ENCODE peak calls at places on chromosomes 7 and 10, in nine cellular contexts. One of them, this sample, is unnamed.

GRCh38 chr7:28142650-28143049 is 37.9 kb downstream of the JAZF1 start:
- DNase-seq in CD8-positive, alpha-beta T cell: no peak
- DNase-seq in stimulated activated CD4-positive, alpha-beta T cell treated with anti-CD3 and anti-CD28 coated beads, Interleukin-2, amount 100 ng/mL, for 24 hours: no peak
- DNase-seq in NCI-H1092: no peak
- DNase-seq in LoVo: no peak
- DNase-seq in NCI-H1694: no peak
- DNase-seq in activated naive CD4-positive, alpha-beta T cell treated with Interleukin-2 at 50 U/mL for 16 hours: no peak
- DNase-seq in NCI-H1105: no peak
- DNase-seq in epithelial cell of esophagus: no peak
- DNase-seq in this sample: peak

GRCh38 chr10:44393051-44393630 is 8.2 kb upstream of the CXCL12 start:
- DNase-seq in CD8-positive, alpha-beta T cell: no peak
- DNase-seq in stimulated activated CD4-positive, alpha-beta T cell treated with anti-CD3 and anti-CD28 coated beads, Interleukin-2, amount 100 ng/mL, for 24 hours: no peak
- DNase-seq in NCI-H1092: no peak
- DNase-seq in LoVo: peak
- DNase-seq in NCI-H1694: no peak
- DNase-seq in activated naive CD4-positive, alpha-beta T cell treated with Interleukin-2 at 50 U/mL for 16 hours: no peak
- DNase-seq in NCI-H1105: no peak
- DNase-seq in epithelial cell of esophagus: no peak
- DNase-seq in this sample: no peak

GRCh38 chr7:7535688-7536087 is at the start of gene COL28A1:
- DNase-seq in CD8-positive, alpha-beta T cell: no peak
- DNase-seq in stimulated activated CD4-positive, alpha-beta T cell treated with anti-CD3 and anti-CD28 coated beads, Interleukin-2, amount 100 ng/mL, for 24 hours: no peak
- DNase-seq in NCI-H1092: no peak
- DNase-seq in LoVo: no peak
- DNase-seq in NCI-H1694: no peak
- DNase-seq in activated naive CD4-positive, alpha-beta T cell treated with Interleukin-2 at 50 U/mL for 16 hours: no peak
- DNase-seq in NCI-H1105: no peak
- DNase-seq in epithelial cell of esophagus: no peak
- DNase-seq in this sample: no peak

GRCh38 chr10:109166935-109167334 is 756.4 kb downstream of the XPNPEP1 start:
- DNase-seq in CD8-positive, alpha-beta T cell: no peak
- DNase-seq in stimulated activated CD4-positive, alpha-beta T cell treated with anti-CD3 and anti-CD28 coated beads, Interleukin-2, amount 100 ng/mL, for 24 hours: no peak
- DNase-seq in NCI-H1092: no peak
- DNase-seq in LoVo: no peak
- DNase-seq in NCI-H1694: no peak
- DNase-seq in activated naive CD4-positive, alpha-beta T cell treated with Interleukin-2 at 50 U/mL for 16 hours: no peak
- DNase-seq in NCI-H1105: no peak
- DNase-seq in epithelial cell of esophagus: no peak
- DNase-seq in this sample: no peak

GRCh38 chr7:27108390-27109127 is 6.1 kb upstream of the HOXA2 start:
- DNase-seq in CD8-positive, alpha-beta T cell: peak
- DNase-seq in stimulated activated CD4-positive, alpha-beta T cell treated with anti-CD3 and anti-CD28 coated beads, Interleukin-2, amount 100 ng/mL, for 24 hours: no peak
- DNase-seq in NCI-H1092: no peak
- DNase-seq in LoVo: no peak
- DNase-seq in NCI-H1694: no peak
- DNase-seq in activated naive CD4-positive, alpha-beta T cell treated with Interleukin-2 at 50 U/mL for 16 hours: no peak
- DNase-seq in NCI-H1105: no peak
- DNase-seq in epithelial cell of esophagus: no peak
- DNase-seq in this sample: no peak

GRCh38 chr7:157963526-157963925 is 624.1 kb downstream of the PTPRN2 start:
- DNase-seq in CD8-positive, alpha-beta T cell: no peak
- DNase-seq in stimulated activated CD4-positive, alpha-beta T cell treated with anti-CD3 and anti-CD28 coated beads, Interleukin-2, amount 100 ng/mL, for 24 hours: no peak
- DNase-seq in NCI-H1092: no peak
- DNase-seq in LoVo: no peak
- DNase-seq in NCI-H1694: no peak
- DNase-seq in activated naive CD4-positive, alpha-beta T cell treated with Interleukin-2 at 50 U/mL for 16 hours: no peak
- DNase-seq in NCI-H1105: no peak
- DNase-seq in epithelial cell of esophagus: no peak
- DNase-seq in this sample: no peak

GRCh38 chr10:12608761-12609160 is 259.4 kb downstream of the CAMK1D start:
- DNase-seq in CD8-positive, alpha-beta T cell: no peak
- DNase-seq in stimulated activated CD4-positive, alpha-beta T cell treated with anti-CD3 and anti-CD28 coated beads, Interleukin-2, amount 100 ng/mL, for 24 hours: no peak
- DNase-seq in NCI-H1092: peak
- DNase-seq in LoVo: no peak
- DNase-seq in NCI-H1694: no peak
- DNase-seq in activated naive CD4-positive, alpha-beta T cell treated with Interleukin-2 at 50 U/mL for 16 hours: no peak
- DNase-seq in NCI-H1105: no peak
- DNase-seq in epithelial cell of esophagus: no peak
- DNase-seq in this sample: no peak

GRCh38 chr7:95209778-95210177 is 114.6 kb downstream of the PON1 start:
- DNase-seq in CD8-positive, alpha-beta T cell: no peak
- DNase-seq in stimulated activated CD4-positive, alpha-beta T cell treated with anti-CD3 and anti-CD28 coated beads, Interleukin-2, amount 100 ng/mL, for 24 hours: no peak
- DNase-seq in NCI-H1092: no peak
- DNase-seq in LoVo: no peak
- DNase-seq in NCI-H1694: no peak
- DNase-seq in activated naive CD4-positive, alpha-beta T cell treated with Interleukin-2 at 50 U/mL for 16 hours: no peak
- DNase-seq in NCI-H1105: no peak
- DNase-seq in epithelial cell of esophagus: no peak
- DNase-seq in this sample: no peak

GRCh38 chr10:126663328-126663727 is 7.2 kb downstream of the C10orf90 start:
- DNase-seq in CD8-positive, alpha-beta T cell: no peak
- DNase-seq in stimulated activated CD4-positive, alpha-beta T cell treated with anti-CD3 and anti-CD28 coated beads, Interleukin-2, amount 100 ng/mL, for 24 hours: peak
- DNase-seq in NCI-H1092: peak
- DNase-seq in LoVo: no peak
- DNase-seq in NCI-H1694: no peak
- DNase-seq in activated naive CD4-positive, alpha-beta T cell treated with Interleukin-2 at 50 U/mL for 16 hours: peak
- DNase-seq in NCI-H1105: no peak
- DNase-seq in epithelial cell of esophagus: no peak
- DNase-seq in this sample: peak

GRCh38 chr10:121418126-121418777 is 180.0 kb downstream of the FGFR2 start:
- DNase-seq in CD8-positive, alpha-beta T cell: no peak
- DNase-seq in stimulated activated CD4-positive, alpha-beta T cell treated with anti-CD3 and anti-CD28 coated beads, Interleukin-2, amount 100 ng/mL, for 24 hours: no peak
- DNase-seq in NCI-H1092: no peak
- DNase-seq in LoVo: peak
- DNase-seq in NCI-H1694: no peak
- DNase-seq in activated naive CD4-positive, alpha-beta T cell treated with Interleukin-2 at 50 U/mL for 16 hours: no peak
- DNase-seq in NCI-H1105: no peak
- DNase-seq in epithelial cell of esophagus: peak
- DNase-seq in this sample: no peak

GRCh38 chr10:804787-805634 is 115.5 kb upstream of the DIP2C start:
- DNase-seq in CD8-positive, alpha-beta T cell: no peak
- DNase-seq in stimulated activated CD4-positive, alpha-beta T cell treated with anti-CD3 and anti-CD28 coated beads, Interleukin-2, amount 100 ng/mL, for 24 hours: no peak
- DNase-seq in NCI-H1092: no peak
- DNase-seq in LoVo: no peak
- DNase-seq in NCI-H1694: no peak
- DNase-seq in activated naive CD4-positive, alpha-beta T cell treated with Interleukin-2 at 50 U/mL for 16 hours: no peak
- DNase-seq in NCI-H1105: no peak
- DNase-seq in epithelial cell of esophagus: no peak
- DNase-seq in this sample: no peak

GRCh38 chr10:34124522-34125035 is 690.5 kb downstream of the PARD3 start:
- DNase-seq in CD8-positive, alpha-beta T cell: no peak
- DNase-seq in stimulated activated CD4-positive, alpha-beta T cell treated with anti-CD3 and anti-CD28 coated beads, Interleukin-2, amount 100 ng/mL, for 24 hours: no peak
- DNase-seq in NCI-H1092: no peak
- DNase-seq in LoVo: peak
- DNase-seq in NCI-H1694: no peak
- DNase-seq in activated naive CD4-positive, alpha-beta T cell treated with Interleukin-2 at 50 U/mL for 16 hours: no peak
- DNase-seq in NCI-H1105: no peak
- DNase-seq in epithelial cell of esophagus: peak
- DNase-seq in this sample: no peak

GRCh38 chr10:132869621-132870020 is 72.7 kb downstream of the CFAP46 start:
- DNase-seq in CD8-positive, alpha-beta T cell: no peak
- DNase-seq in stimulated activated CD4-positive, alpha-beta T cell treated with anti-CD3 and anti-CD28 coated beads, Interleukin-2, amount 100 ng/mL, for 24 hours: no peak
- DNase-seq in NCI-H1092: no peak
- DNase-seq in LoVo: no peak
- DNase-seq in NCI-H1694: no peak
- DNase-seq in activated naive CD4-positive, alpha-beta T cell treated with Interleukin-2 at 50 U/mL for 16 hours: no peak
- DNase-seq in NCI-H1105: no peak
- DNase-seq in epithelial cell of esophagus: no peak
- DNase-seq in this sample: no peak

GRCh38 chr7:78734626-78735025 is 718.8 kb downstream of the MAGI2 start:
- DNase-seq in CD8-positive, alpha-beta T cell: no peak
- DNase-seq in stimulated activated CD4-positive, alpha-beta T cell treated with anti-CD3 and anti-CD28 coated beads, Interleukin-2, amount 100 ng/mL, for 24 hours: no peak
- DNase-seq in NCI-H1092: no peak
- DNase-seq in LoVo: no peak
- DNase-seq in NCI-H1694: no peak
- DNase-seq in activated naive CD4-positive, alpha-beta T cell treated with Interleukin-2 at 50 U/mL for 16 hours: no peak
- DNase-seq in NCI-H1105: no peak
- DNase-seq in epithelial cell of esophagus: peak
- DNase-seq in this sample: no peak

GRCh38 chr7:1136841-1137516 is 23.0 kb downstream of the ZFAND2A start:
- DNase-seq in CD8-positive, alpha-beta T cell: no peak
- DNase-seq in stimulated activated CD4-positive, alpha-beta T cell treated with anti-CD3 and anti-CD28 coated beads, Interleukin-2, amount 100 ng/mL, for 24 hours: no peak
- DNase-seq in NCI-H1092: no peak
- DNase-seq in LoVo: peak
- DNase-seq in NCI-H1694: no peak
- DNase-seq in activated naive CD4-positive, alpha-beta T cell treated with Interleukin-2 at 50 U/mL for 16 hours: no peak
- DNase-seq in NCI-H1105: no peak
- DNase-seq in epithelial cell of esophagus: no peak
- DNase-seq in this sample: no peak

GRCh38 chr10:103929396-103929921 is 11.5 kb upstream of the STN1 start:
- DNase-seq in CD8-positive, alpha-beta T cell: no peak
- DNase-seq in stimulated activated CD4-positive, alpha-beta T cell treated with anti-CD3 and anti-CD28 coated beads, Interleukin-2, amount 100 ng/mL, for 24 hours: no peak
- DNase-seq in NCI-H1092: no peak
- DNase-seq in LoVo: no peak
- DNase-seq in NCI-H1694: no peak
- DNase-seq in activated naive CD4-positive, alpha-beta T cell treated with Interleukin-2 at 50 U/mL for 16 hours: no peak
- DNase-seq in NCI-H1105: no peak
- DNase-seq in epithelial cell of esophagus: no peak
- DNase-seq in this sample: no peak

GRCh38 chr7:5689118-5689517 is 92.3 kb downstream of the RNF216 start:
- DNase-seq in CD8-positive, alpha-beta T cell: no peak
- DNase-seq in stimulated activated CD4-positive, alpha-beta T cell treated with anti-CD3 and anti-CD28 coated beads, Interleukin-2, amount 100 ng/mL, for 24 hours: peak
- DNase-seq in NCI-H1092: no peak
- DNase-seq in LoVo: no peak
- DNase-seq in NCI-H1694: no peak
- DNase-seq in activated naive CD4-positive, alpha-beta T cell treated with Interleukin-2 at 50 U/mL for 16 hours: peak
- DNase-seq in NCI-H1105: no peak
- DNase-seq in epithelial cell of esophagus: peak
- DNase-seq in this sample: no peak

GRCh38 chr10:94991243-94991888 is 52.9 kb downstream of the CYP2C9 start:
- DNase-seq in CD8-positive, alpha-beta T cell: no peak
- DNase-seq in stimulated activated CD4-positive, alpha-beta T cell treated with anti-CD3 and anti-CD28 coated beads, Interleukin-2, amount 100 ng/mL, for 24 hours: no peak
- DNase-seq in NCI-H1092: no peak
- DNase-seq in LoVo: peak
- DNase-seq in NCI-H1694: no peak
- DNase-seq in activated naive CD4-positive, alpha-beta T cell treated with Interleukin-2 at 50 U/mL for 16 hours: no peak
- DNase-seq in NCI-H1105: no peak
- DNase-seq in epithelial cell of esophagus: peak
- DNase-seq in this sample: no peak

GRCh38 chr7:55083206-55083605 is 64.4 kb downstream of the EGFR start:
- DNase-seq in CD8-positive, alpha-beta T cell: no peak
- DNase-seq in stimulated activated CD4-positive, alpha-beta T cell treated with anti-CD3 and anti-CD28 coated beads, Interleukin-2, amount 100 ng/mL, for 24 hours: no peak
- DNase-seq in NCI-H1092: no peak
- DNase-seq in LoVo: no peak
- DNase-seq in NCI-H1694: no peak
- DNase-seq in activated naive CD4-positive, alpha-beta T cell treated with Interleukin-2 at 50 U/mL for 16 hours: no peak
- DNase-seq in NCI-H1105: no peak
- DNase-seq in epithelial cell of esophagus: no peak
- DNase-seq in this sample: no peak

GRCh38 chr10:48606530-48607355 is 1.9 kb upstream of the ARHGAP22 start:
- DNase-seq in CD8-positive, alpha-beta T cell: peak
- DNase-seq in stimulated activated CD4-positive, alpha-beta T cell treated with anti-CD3 and anti-CD28 coated beads, Interleukin-2, amount 100 ng/mL, for 24 hours: no peak
- DNase-seq in NCI-H1092: no peak
- DNase-seq in LoVo: no peak
- DNase-seq in NCI-H1694: no peak
- DNase-seq in activated naive CD4-positive, alpha-beta T cell treated with Interleukin-2 at 50 U/mL for 16 hours: no peak
- DNase-seq in NCI-H1105: no peak
- DNase-seq in epithelial cell of esophagus: peak
- DNase-seq in this sample: no peak

GRCh38 chr10:6320320-6321010 is 117.7 kb downstream of the PFKFB3 start:
- DNase-seq in CD8-positive, alpha-beta T cell: no peak
- DNase-seq in stimulated activated CD4-positive, alpha-beta T cell treated with anti-CD3 and anti-CD28 coated beads, Interleukin-2, amount 100 ng/mL, for 24 hours: no peak
- DNase-seq in NCI-H1092: no peak
- DNase-seq in LoVo: no peak
- DNase-seq in NCI-H1694: no peak
- DNase-seq in activated naive CD4-positive, alpha-beta T cell treated with Interleukin-2 at 50 U/mL for 16 hours: no peak
- DNase-seq in NCI-H1105: no peak
- DNase-seq in epithelial cell of esophagus: no peak
- DNase-seq in this sample: no peak

GRCh38 chr7:141460781-141461715 is 90.2 kb upstream of the AGK start:
- DNase-seq in CD8-positive, alpha-beta T cell: no peak
- DNase-seq in stimulated activated CD4-positive, alpha-beta T cell treated with anti-CD3 and anti-CD28 coated beads, Interleukin-2, amount 100 ng/mL, for 24 hours: no peak
- DNase-seq in NCI-H1092: no peak
- DNase-seq in LoVo: no peak
- DNase-seq in NCI-H1694: no peak
- DNase-seq in activated naive CD4-positive, alpha-beta T cell treated with Interleukin-2 at 50 U/mL for 16 hours: no peak
- DNase-seq in NCI-H1105: peak
- DNase-seq in epithelial cell of esophagus: peak
- DNase-seq in this sample: peak

GRCh38 chr7:25359471-25360059 is 131.3 kb upstream of the NPVF start:
- DNase-seq in CD8-positive, alpha-beta T cell: no peak
- DNase-seq in stimulated activated CD4-positive, alpha-beta T cell treated with anti-CD3 and anti-CD28 coated beads, Interleukin-2, amount 100 ng/mL, for 24 hours: no peak
- DNase-seq in NCI-H1092: peak
- DNase-seq in LoVo: no peak
- DNase-seq in NCI-H1694: peak
- DNase-seq in activated naive CD4-positive, alpha-beta T cell treated with Interleukin-2 at 50 U/mL for 16 hours: no peak
- DNase-seq in NCI-H1105: peak
- DNase-seq in epithelial cell of esophagus: no peak
- DNase-seq in this sample: no peak

GRCh38 chr7:30625283-30625682 is 30.6 kb downstream of the GARS1 start:
- DNase-seq in CD8-positive, alpha-beta T cell: no peak
- DNase-seq in stimulated activated CD4-positive, alpha-beta T cell treated with anti-CD3 and anti-CD28 coated beads, Interleukin-2, amount 100 ng/mL, for 24 hours: no peak
- DNase-seq in NCI-H1092: no peak
- DNase-seq in LoVo: no peak
- DNase-seq in NCI-H1694: peak
- DNase-seq in activated naive CD4-positive, alpha-beta T cell treated with Interleukin-2 at 50 U/mL for 16 hours: no peak
- DNase-seq in NCI-H1105: no peak
- DNase-seq in epithelial cell of esophagus: no peak
- DNase-seq in this sample: no peak

GRCh38 chr10:131159771-131160170 is 151.8 kb downstream of the TCERG1L start:
- DNase-seq in CD8-positive, alpha-beta T cell: no peak
- DNase-seq in stimulated activated CD4-positive, alpha-beta T cell treated with anti-CD3 and anti-CD28 coated beads, Interleukin-2, amount 100 ng/mL, for 24 hours: no peak
- DNase-seq in NCI-H1092: no peak
- DNase-seq in LoVo: no peak
- DNase-seq in NCI-H1694: no peak
- DNase-seq in activated naive CD4-positive, alpha-beta T cell treated with Interleukin-2 at 50 U/mL for 16 hours: no peak
- DNase-seq in NCI-H1105: no peak
- DNase-seq in epithelial cell of esophagus: no peak
- DNase-seq in this sample: no peak

GRCh38 chr10:24552346-24553016 is 171.2 kb downstream of the ARHGAP21 start:
- DNase-seq in CD8-positive, alpha-beta T cell: no peak
- DNase-seq in stimulated activated CD4-positive, alpha-beta T cell treated with anti-CD3 and anti-CD28 coated beads, Interleukin-2, amount 100 ng/mL, for 24 hours: peak
- DNase-seq in NCI-H1092: no peak
- DNase-seq in LoVo: peak
- DNase-seq in NCI-H1694: no peak
- DNase-seq in activated naive CD4-positive, alpha-beta T cell treated with Interleukin-2 at 50 U/mL for 16 hours: no peak
- DNase-seq in NCI-H1105: no peak
- DNase-seq in epithelial cell of esophagus: peak
- DNase-seq in this sample: no peak

GRCh38 chr10:124592736-124593430 is 131.3 kb downstream of the LHPP start:
- DNase-seq in CD8-positive, alpha-beta T cell: no peak
- DNase-seq in stimulated activated CD4-positive, alpha-beta T cell treated with anti-CD3 and anti-CD28 coated beads, Interleukin-2, amount 100 ng/mL, for 24 hours: no peak
- DNase-seq in NCI-H1092: no peak
- DNase-seq in LoVo: no peak
- DNase-seq in NCI-H1694: no peak
- DNase-seq in activated naive CD4-positive, alpha-beta T cell treated with Interleukin-2 at 50 U/mL for 16 hours: no peak
- DNase-seq in NCI-H1105: no peak
- DNase-seq in epithelial cell of esophagus: no peak
- DNase-seq in this sample: no peak

GRCh38 chr10:125263551-125263950 is 103.2 kb upstream of the CTBP2 start:
- DNase-seq in CD8-positive, alpha-beta T cell: no peak
- DNase-seq in stimulated activated CD4-positive, alpha-beta T cell treated with anti-CD3 and anti-CD28 coated beads, Interleukin-2, amount 100 ng/mL, for 24 hours: no peak
- DNase-seq in NCI-H1092: no peak
- DNase-seq in LoVo: peak
- DNase-seq in NCI-H1694: no peak
- DNase-seq in activated naive CD4-positive, alpha-beta T cell treated with Interleukin-2 at 50 U/mL for 16 hours: no peak
- DNase-seq in NCI-H1105: no peak
- DNase-seq in epithelial cell of esophagus: peak
- DNase-seq in this sample: no peak

GRCh38 chr7:92260248-92260781 is 14.5 kb downstream of the ANKIB1 start:
- DNase-seq in CD8-positive, alpha-beta T cell: no peak
- DNase-seq in stimulated activated CD4-positive, alpha-beta T cell treated with anti-CD3 and anti-CD28 coated beads, Interleukin-2, amount 100 ng/mL, for 24 hours: no peak
- DNase-seq in NCI-H1092: no peak
- DNase-seq in LoVo: no peak
- DNase-seq in NCI-H1694: no peak
- DNase-seq in activated naive CD4-positive, alpha-beta T cell treated with Interleukin-2 at 50 U/mL for 16 hours: no peak
- DNase-seq in NCI-H1105: no peak
- DNase-seq in epithelial cell of esophagus: peak
- DNase-seq in this sample: no peak

GRCh38 chr7:131141443-131141967 is 186.2 kb upstream of the MKLN1 start:
- DNase-seq in CD8-positive, alpha-beta T cell: no peak
- DNase-seq in stimulated activated CD4-positive, alpha-beta T cell treated with anti-CD3 and anti-CD28 coated beads, Interleukin-2, amount 100 ng/mL, for 24 hours: no peak
- DNase-seq in NCI-H1092: no peak
- DNase-seq in LoVo: no peak
- DNase-seq in NCI-H1694: no peak
- DNase-seq in activated naive CD4-positive, alpha-beta T cell treated with Interleukin-2 at 50 U/mL for 16 hours: no peak
- DNase-seq in NCI-H1105: no peak
- DNase-seq in epithelial cell of esophagus: no peak
- DNase-seq in this sample: no peak

GRCh38 chr10:44395396-44395795 is 10.5 kb upstream of the CXCL12 start:
- DNase-seq in CD8-positive, alpha-beta T cell: peak
- DNase-seq in stimulated activated CD4-positive, alpha-beta T cell treated with anti-CD3 and anti-CD28 coated beads, Interleukin-2, amount 100 ng/mL, for 24 hours: no peak
- DNase-seq in NCI-H1092: no peak
- DNase-seq in LoVo: no peak
- DNase-seq in NCI-H1694: no peak
- DNase-seq in activated naive CD4-positive, alpha-beta T cell treated with Interleukin-2 at 50 U/mL for 16 hours: no peak
- DNase-seq in NCI-H1105: no peak
- DNase-seq in epithelial cell of esophagus: no peak
- DNase-seq in this sample: no peak

This sample was measured in substantia nigra.